ENCODE peak calls at places on chromosomes 5 and 9, in nine cellular contexts. B, T, Z, D, O, Q, G, J and C are unnamed samples.

GRCh38 chr5:126508962-126509279 is 85.7 kb downstream of the GRAMD2B start:
- DNase-seq in B (no peak), D (no peak), T (peak), G (peak), J (peak), Q (peak), Z (no peak), O (peak), C (no peak)

GRCh38 chr5:127813633-127814171 is 110.5 kb downstream of the CCDC192 start:
- DNase-seq in O (peak), G (peak), D (no peak), B (no peak), Q (peak), J (no peak), T (peak), Z (no peak), C (no peak)

GRCh38 chr9:129270903-129271431 is 92.9 kb upstream of the IER5L start:
- DNase-seq in G (peak), Z (peak), T (peak), D (no peak), B (no peak), J (peak), Q (peak), O (peak), C (no peak)

GRCh38 chr5:133365326-133365725 is 247.0 kb downstream of the FSTL4 start:
- DNase-seq in B (no peak), O (no peak), Z (no peak), J (no peak), G (no peak), T (no peak), Q (no peak), D (no peak), C (no peak)

GRCh38 chr9:134545213-134546211 is 96.1 kb upstream of the COL5A1 start:
- DNase-seq in B (no peak), J (no peak), G (peak), O (peak), Z (peak), D (no peak), Q (peak), T (peak), C (no peak)

GRCh38 chr5:88502179-88503064 is 233.8 kb upstream of the TMEM161B start:
- DNase-seq in B (no peak), G (peak), Z (no peak), Q (peak), D (no peak), O (peak), T (peak), J (peak), C (no peak)

GRCh38 chr9:126367139-126367538 is 40.5 kb downstream of the MVB12B start:
- DNase-seq in D (no peak), O (no peak), G (no peak), B (no peak), Z (no peak), T (no peak), Q (no peak), J (no peak), C (no peak)

GRCh38 chr5:135167634-135168033 is 133.6 kb upstream of the PITX1 start:
- DNase-seq in G (no peak), T (no peak), J (no peak), O (no peak), Z (no peak), B (no peak), D (no peak), Q (no peak), C (no peak)

GRCh38 chr9:131739192-131739961 is 499 bp downstream of the RAPGEF1 start:
- DNase-seq in Q (peak), B (no peak), T (no peak), J (peak), Z (peak), D (peak), O (peak), G (peak), C (no peak)

GRCh38 chr5:99639905-99640304 is 711.1 kb upstream of the CHD1 start:
- DNase-seq in Z (no peak), J (no peak), B (no peak), O (no peak), Q (no peak), D (no peak), T (no peak), G (no peak), C (no peak)

GRCh38 chr5:133941456-133942196 is 26.8 kb downstream of the C5orf15 start:
- DNase-seq in J (peak), G (no peak), Q (no peak), Z (peak), O (no peak), T (no peak), D (no peak), B (no peak), C (no peak)

GRCh38 chr5:179196420-179197079 is 136.4 kb downstream of the ZNF354C start:
- DNase-seq in B (no peak), G (no peak), T (no peak), J (no peak), O (no peak), Q (no peak), D (no peak), Z (no peak), C (no peak)

GRCh38 chr5:15885156-15885555 is 294.4 kb downstream of the MARCHF11 start:
- DNase-seq in J (no peak), G (peak), D (no peak), T (peak), O (peak), Q (peak), Z (no peak), B (no peak), C (no peak)

GRCh38 chr9:27660148-27660547 is 86.9 kb upstream of the C9orf72 start:
- DNase-seq in Z (no peak), O (no peak), T (no peak), G (no peak), Q (no peak), D (no peak), J (no peak), B (no peak), C (no peak)

GRCh38 chr9:124735121-124735520 is 36.0 kb downstream of the NR6A1 start:
- DNase-seq in T (peak), Z (no peak), D (no peak), Q (peak), J (peak), B (no peak), O (peak), G (peak), C (no peak)

GRCh38 chr5:141186897-141187512 is at the start of gene PCDHB9:
- DNase-seq in O (peak), T (peak), D (no peak), B (no peak), Q (peak), G (no peak), Z (no peak), J (peak), C (no peak)

GRCh38 chr5:96433066-96433447 is at the start of gene PCSK1:
- DNase-seq in O (no peak), G (no peak), J (no peak), D (no peak), B (no peak), Z (no peak), T (no peak), Q (no peak), C (no peak)
- H3K4me3 ChIP-seq in O (no peak), G (peak), J (no peak), D (no peak), B (no peak), Z (no peak), T (no peak), Q (no peak), C (no peak)

DNA sequence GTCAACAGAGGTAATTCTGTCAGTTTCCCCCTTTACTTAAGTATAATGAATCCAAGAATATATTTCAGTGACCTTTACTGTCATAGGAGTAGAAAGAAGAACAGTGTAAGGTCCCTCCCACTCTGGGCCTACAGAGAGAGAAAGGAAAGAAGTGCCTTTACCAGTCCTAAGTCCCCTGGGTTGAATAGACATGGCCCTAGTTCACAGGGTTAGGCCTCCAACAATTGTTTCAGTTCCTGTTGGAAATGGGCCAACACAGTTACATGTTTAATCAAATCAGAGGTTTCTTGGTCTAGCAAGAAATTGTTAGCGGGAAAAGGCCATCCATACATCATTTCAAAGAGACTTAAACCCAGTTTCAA is 605.6 kb downstream of the MTRR start:
- DNase-seq in G (no peak), B (no peak), Z (no peak), Q (no peak), T (no peak), O (no peak), J (no peak), D (no peak), C (no peak)
- TF ChIP-seq CTCF in G (no peak), B (no peak), Z (no peak), Q (no peak), T (no peak), O (no peak), J (no peak), D (no peak), C (no peak)

DNA sequence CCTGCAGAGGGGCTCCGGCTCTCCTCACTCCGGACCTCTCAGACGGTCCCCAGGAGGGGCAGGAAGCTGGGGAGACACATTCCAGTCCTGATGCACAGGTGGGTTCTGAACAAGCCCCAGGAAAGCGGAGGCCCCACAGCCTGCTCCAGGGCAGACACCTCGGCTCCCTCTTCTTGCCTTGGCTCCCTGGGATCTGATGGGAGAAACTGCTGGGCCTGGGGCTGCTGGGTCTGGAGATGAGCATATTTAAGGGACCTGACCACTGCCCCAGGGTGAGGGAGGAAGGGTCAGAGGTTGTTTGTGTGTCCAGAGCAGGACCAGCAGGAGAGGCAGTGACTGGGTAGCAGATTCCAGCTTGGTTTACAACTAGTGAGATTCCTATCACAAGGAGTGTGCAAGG is 1.2 kb downstream of the CORO2A start:
- DNase-seq in B (no peak), J (no peak), O (no peak), G (no peak), Q (no peak), Z (no peak), T (no peak), D (no peak), C (no peak)
- H3K4me3 ChIP-seq in B (no peak), J (no peak), O (no peak), G (no peak), Q (no peak), Z (peak), T (no peak), D (no peak), C (no peak)

DNA sequence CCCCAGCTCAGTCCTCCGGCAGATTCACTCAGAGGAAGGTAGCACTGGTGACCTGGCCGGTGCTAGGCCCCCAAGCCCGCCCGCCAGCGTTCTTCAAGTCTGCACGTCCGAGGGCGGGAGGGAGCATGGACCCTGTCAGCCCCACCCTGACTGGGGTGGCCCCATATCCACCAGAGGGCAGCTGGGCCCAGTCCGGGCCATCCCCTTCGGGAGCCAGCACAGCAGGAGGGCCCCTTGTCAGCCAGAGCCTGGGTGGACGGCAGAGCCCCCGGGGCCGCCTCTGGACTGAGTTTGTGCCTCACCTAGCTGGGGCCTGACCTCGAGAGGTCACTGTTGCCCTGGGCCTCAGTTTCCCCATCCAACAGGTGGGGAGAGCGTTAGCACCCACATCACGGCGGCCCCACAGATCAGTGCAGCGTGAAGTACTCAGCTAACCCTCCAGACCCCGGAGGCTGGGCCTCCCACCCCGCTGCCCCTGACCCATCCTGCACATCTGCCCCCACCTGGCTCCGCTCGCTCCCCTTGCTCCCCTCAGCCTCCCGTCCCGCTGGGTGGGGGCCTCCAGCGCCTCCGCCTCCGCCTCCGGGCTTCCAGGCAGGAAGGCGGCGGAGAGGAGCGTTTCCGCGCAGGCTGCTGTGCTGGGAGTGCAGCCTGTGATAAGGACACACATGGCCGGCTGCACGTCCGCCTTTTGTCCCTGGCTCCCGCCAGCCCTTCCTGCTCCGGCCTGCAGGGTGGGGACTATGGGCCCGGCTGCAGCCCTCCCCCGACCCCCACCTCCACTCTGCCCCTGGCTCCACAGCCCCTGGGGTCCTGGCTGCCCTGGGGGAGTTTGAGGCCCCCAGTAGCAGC is 16.6 kb upstream of the EGFL7 start:
- DNase-seq in D (peak), Z (peak), B (no peak), O (peak), T (peak), G (no peak), Q (peak), J (no peak), C (no peak)
- TF ChIP-seq CTCF in D (no peak), Z (peak), B (no peak), O (no peak), T (no peak), G (no peak), Q (peak), J (no peak), C (no peak)

GRCh38 chr5:172757394-172758010 is 13.5 kb downstream of the DUSP1 start:
- DNase-seq in B (no peak), Z (peak), G (no peak), O (no peak), D (no peak), J (no peak), T (no peak), Q (no peak), C (no peak)
- H3K4me3 ChIP-seq in B (no peak), Z (no peak), G (no peak), O (no peak), D (no peak), J (no peak), T (peak), Q (no peak), C (no peak)

GRCh38 chr9:89604463-89605180 is at the start of gene GADD45G:
- DNase-seq in G (peak), Z (peak), O (peak), D (peak), T (peak), Q (peak), J (no peak), B (peak), C (no peak)
- TF ChIP-seq CTCF in G (peak), Z (no peak), O (no peak), D (no peak), T (no peak), Q (no peak), J (no peak), B (no peak), C (peak)

DNA sequence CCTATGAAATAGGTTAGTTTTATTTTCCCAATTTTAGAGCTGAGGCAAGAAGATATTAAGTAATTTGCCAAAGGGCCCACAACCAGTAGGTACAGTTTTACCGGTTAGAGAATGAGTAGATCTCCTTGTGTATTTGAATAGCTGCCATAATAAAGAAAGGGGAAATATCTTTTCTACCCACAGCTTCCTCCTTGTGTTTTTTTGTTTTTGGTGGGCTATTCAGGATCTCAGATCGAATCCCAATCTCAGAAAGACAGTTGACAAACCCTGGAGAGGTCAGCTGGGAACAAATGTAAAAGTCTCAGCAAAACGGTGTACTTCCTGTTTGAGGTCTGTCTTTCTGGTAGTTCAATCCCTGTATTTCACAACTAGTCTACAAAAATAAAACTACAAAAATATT is 11.8 kb downstream of the SLC31A1 start:
- DNase-seq in Q (no peak), Z (no peak), T (peak), D (no peak), G (no peak), B (no peak), J (no peak), O (peak), C (peak)
- H3K4me3 ChIP-seq in Q (no peak), Z (peak), T (no peak), D (no peak), G (no peak), B (no peak), J (peak), O (no peak), C (peak)

DNA sequence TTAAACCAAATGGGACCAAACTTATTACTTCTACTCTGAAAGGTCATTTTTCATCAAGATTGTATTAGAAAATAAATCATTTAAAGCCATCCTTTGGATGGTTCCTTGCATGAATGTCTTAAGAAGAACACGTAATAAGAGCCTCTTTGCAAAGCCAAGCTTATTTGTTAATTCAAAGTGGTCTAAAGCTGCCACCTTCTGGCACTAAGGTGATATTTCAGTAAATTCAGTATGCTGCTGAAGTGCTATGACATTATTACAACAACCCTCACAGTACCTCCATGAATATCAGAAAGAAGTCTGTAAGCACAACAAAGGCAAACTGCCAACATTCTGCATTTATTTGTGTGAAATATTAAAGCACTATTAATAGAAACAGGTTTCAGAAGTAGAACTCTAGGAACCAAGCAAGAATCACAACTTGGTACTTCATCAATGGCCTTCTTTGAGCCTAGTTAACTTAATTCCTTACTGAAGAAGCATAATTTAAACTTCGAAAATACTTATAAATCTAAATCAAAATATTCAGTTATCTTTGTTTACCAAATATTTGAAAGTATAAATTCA is 53.1 kb upstream of the TYRP1 start:
- DNase-seq in B (peak), D (no peak), O (peak), T (peak), Z (no peak), J (peak), Q (peak), G (peak), C (peak)
- TF ChIP-seq CTCF in B (peak), D (no peak), O (peak), T (peak), Z (peak), J (peak), Q (peak), G (peak), C (peak)

GRCh38 chr5:78648359-78649219 is at the start of gene LHFPL2:
- DNase-seq in G (peak), Q (peak), T (peak), J (peak), O (peak), Z (peak), B (no peak), D (peak), C (no peak)

GRCh38 chr5:78650562-78650930 is 2.0 kb upstream of the LHFPL2 start:
- DNase-seq in Q (no peak), T (peak), Z (no peak), O (no peak), D (no peak), B (no peak), J (no peak), G (no peak), C (no peak)

GRCh38 chr5:78651468-78651867 is 2.9 kb upstream of the LHFPL2 start:
- DNase-seq in D (no peak), J (no peak), T (no peak), O (no peak), B (no peak), Q (no peak), G (no peak), Z (no peak), C (no peak)

GRCh38 chr5:78649220-78649700 is 688 bp upstream of the LHFPL2 start:
- DNase-seq in J (peak), O (peak), T (no peak), D (no peak), Q (peak), G (no peak), B (no peak), Z (no peak), C (no peak)

DNA sequence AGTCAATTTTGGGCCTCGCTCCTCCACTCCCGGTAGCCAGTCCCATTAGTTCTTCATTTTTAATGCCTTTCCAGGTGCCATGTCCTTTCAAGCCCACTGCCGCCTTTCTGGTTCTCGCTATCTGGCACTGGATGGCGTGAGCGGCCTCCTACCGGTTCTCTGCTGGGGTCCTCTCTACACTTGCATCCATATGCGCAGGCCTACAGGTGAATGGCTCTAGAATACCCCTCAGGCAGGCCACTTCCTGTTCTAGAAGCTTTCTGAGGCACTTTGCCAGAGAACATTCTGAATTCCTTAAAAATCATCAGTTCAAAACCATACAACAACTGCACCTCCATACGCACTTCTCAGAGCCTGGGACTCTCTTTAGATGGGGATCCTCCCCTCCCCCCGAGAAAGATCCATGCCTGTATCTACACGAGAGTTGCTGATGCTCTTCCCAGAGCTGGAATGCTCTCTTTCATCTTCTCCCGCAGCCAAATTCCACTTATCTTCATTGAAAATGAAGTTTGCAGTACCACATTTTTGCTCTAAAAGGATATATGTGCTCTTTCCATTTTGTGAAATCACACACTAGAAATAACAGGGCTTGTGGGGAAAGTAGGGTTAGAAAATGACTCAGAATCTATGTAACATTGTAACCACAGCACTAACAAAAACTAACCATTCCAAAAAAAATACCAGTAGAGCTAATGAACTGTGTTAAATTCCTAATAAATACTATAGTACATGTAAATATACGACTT is 1.4 kb upstream of the LHFPL2 start:
- DNase-seq in B (no peak), J (peak), Z (no peak), T (peak), D (no peak), Q (peak), O (peak), G (peak), C (no peak)
- H3K4me3 ChIP-seq in B (no peak), J (no peak), Z (no peak), T (no peak), D (no peak), Q (no peak), O (peak), G (no peak), C (no peak)

DNA sequence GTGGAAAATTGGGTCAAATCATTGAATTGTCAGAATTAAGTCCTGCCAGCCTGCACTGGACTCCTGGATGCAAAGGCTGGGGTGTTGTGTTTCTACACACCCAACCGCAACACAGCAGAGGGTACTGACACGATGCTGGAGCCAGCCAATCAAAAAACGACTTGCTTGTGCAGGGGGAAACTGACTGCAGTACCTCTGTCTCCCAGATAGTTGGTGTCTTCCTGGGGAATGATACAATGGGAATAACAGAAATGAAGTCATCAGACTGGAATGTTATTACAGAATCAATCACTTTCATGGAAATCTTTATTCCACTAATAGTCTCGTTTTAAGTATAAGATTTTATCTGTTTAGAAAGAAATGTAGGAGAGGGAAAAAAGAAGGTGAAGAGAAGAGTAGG is 330.3 kb downstream of the MLLT3 start:
- DNase-seq in D (no peak), T (peak), G (peak), Q (peak), J (no peak), Z (no peak), O (peak), B (no peak), C (peak)
- TF ChIP-seq CTCF in D (no peak), T (peak), G (peak), Q (peak), J (no peak), Z (no peak), O (peak), B (peak), C (no peak)